ENCODE peak calls at places on chromosomes 6 and 20, in eight cellular contexts. H is A673; E is effector memory CD4-positive, alpha-beta T cell; V is adrenal gland; U is H1; W is RWPE1; P is breast epithelium; Z is lower lobe of right lung. T is an unnamed sample.

GRCh38 chr6:89243331-89243629 is 26.1 kb upstream of the GABRR1 start:
- DNase-seq in H (peak), E (no peak), V (no peak), U (no peak), W (no peak), P (no peak), Z (no peak), T (no peak)

GRCh38 chr20:35003211-35004031 is 47.8 kb downstream of the MYH7B start:
- DNase-seq in H (no peak), E (no peak), V (no peak), U (no peak), W (no peak), P (no peak), Z (peak), T (no peak)

GRCh38 chr6:138486249-138487121 is 12.8 kb downstream of the NHSL1 start:
- DNase-seq in H (no peak), E (no peak), V (no peak), U (no peak), W (no peak), P (no peak), Z (no peak), T (no peak)

GRCh38 chr20:50731930-50732690 is 730 bp downstream of the PARD6B start:
- DNase-seq in H (peak), E (no peak), V (peak), U (no peak), W (peak), P (peak), Z (no peak), T (no peak)

GRCh38 chr20:45798935-45799642 is 7.3 kb downstream of the DNTTIP1 start:
- DNase-seq in H (peak), E (peak), V (peak), U (peak), W (peak), P (no peak), Z (peak), T (peak)

GRCh38 chr6:38180586-38180985 is 361.1 kb downstream of the ZFAND3 start:
- DNase-seq in H (no peak), E (no peak), V (peak), U (no peak), W (no peak), P (no peak), Z (no peak), T (no peak)

GRCh38 chr20:59403261-59403961 is 103.0 kb downstream of the EDN3 start:
- DNase-seq in H (peak), E (peak), V (peak), U (peak), W (peak), P (peak), Z (peak), T (no peak)

GRCh38 chr6:140285471-140285870 is 911.0 kb upstream of the CITED2 start:
- DNase-seq in H (peak), E (no peak), V (no peak), U (no peak), W (no peak), P (no peak), Z (no peak), T (no peak)

GRCh38 chr20:56447227-56447626 is 21.2 kb upstream of the RTF2 start:
- DNase-seq in H (no peak), E (no peak), V (no peak), U (no peak), W (no peak), P (no peak), Z (no peak), T (no peak)

GRCh38 chr20:63254536-63255384 is 497 bp upstream of the NKAIN4 start:
- DNase-seq in H (no peak), E (no peak), V (no peak), U (no peak), W (no peak), P (no peak), Z (no peak), T (no peak)

GRCh38 chr20:34624628-34625027 is 52.3 kb downstream of the PIGU start:
- DNase-seq in H (no peak), E (no peak), V (no peak), U (no peak), W (no peak), P (peak), Z (no peak), T (no peak)

GRCh38 chr6:46419576-46420002 is 71.7 kb downstream of the RCAN2 start:
- DNase-seq in H (peak), E (no peak), V (peak), U (no peak), W (peak), P (peak), Z (no peak), T (peak)

GRCh38 chr20:20480689-20481088 is 112.8 kb downstream of the INSM1 start:
- DNase-seq in H (peak), E (no peak), V (no peak), U (no peak), W (peak), P (no peak), Z (no peak), T (no peak)

GRCh38 chr6:37320649-37321048 is 33.1 kb upstream of the RNF8 start:
- DNase-seq in H (no peak), E (no peak), V (no peak), U (no peak), W (no peak), P (no peak), Z (no peak), T (no peak)

GRCh38 chr6:143545976-143546547 is 34.5 kb upstream of the FUCA2 start:
- DNase-seq in H (no peak), E (no peak), V (no peak), U (no peak), W (no peak), P (no peak), Z (no peak), T (no peak)

GRCh38 chr6:98777762-98778161 is 56.6 kb upstream of the POU3F2 start:
- DNase-seq in H (no peak), E (no peak), V (no peak), U (no peak), W (no peak), P (no peak), Z (no peak), T (no peak)

GRCh38 chr6:119985952-119986736 is 636.6 kb upstream of the MAN1A1 start:
- DNase-seq in H (no peak), E (no peak), V (no peak), U (no peak), W (peak), P (no peak), Z (no peak), T (no peak)

GRCh38 chr20:17969884-17970409 is 1.1 kb downstream of the MGME1 start:
- DNase-seq in H (no peak), E (no peak), V (no peak), U (no peak), W (peak), P (peak), Z (peak), T (no peak)

GRCh38 chr6:108115598-108116058 is 41.1 kb upstream of the OSTM1 start:
- DNase-seq in H (peak), E (no peak), V (no peak), U (no peak), W (no peak), P (no peak), Z (peak), T (no peak)

GRCh38 chr6:147065786-147066185 is 138.4 kb upstream of the STXBP5 start:
- DNase-seq in H (no peak), E (no peak), V (no peak), U (no peak), W (no peak), P (peak), Z (no peak), T (no peak)

GRCh38 chr6:18185624-18186023 is 30.4 kb downstream of the KDM1B start:
- DNase-seq in H (no peak), E (no peak), V (no peak), U (no peak), W (no peak), P (no peak), Z (no peak), T (no peak)

GRCh38 chr6:167214216-167214615 is 56.4 kb upstream of the GPR31 start:
- DNase-seq in H (no peak), E (no peak), V (no peak), U (no peak), W (no peak), P (no peak), Z (no peak), T (no peak)

GRCh38 chr20:4787069-4787468 is 65.4 kb downstream of the PRND start:
- DNase-seq in H (no peak), E (no peak), V (no peak), U (no peak), W (no peak), P (no peak), Z (no peak), T (no peak)

GRCh38 chr6:108675226-108676160 is 114.8 kb downstream of the FOXO3 start:
- DNase-seq in H (peak), E (no peak), V (no peak), U (no peak), W (no peak), P (no peak), Z (no peak), T (no peak)

GRCh38 chr6:13614126-13614925 is 809 bp upstream of the NOL7 start:
- DNase-seq in H (peak), E (no peak), V (no peak), U (no peak), W (peak), P (no peak), Z (peak), T (no peak)

GRCh38 chr20:37897008-37897548 is 5.8 kb upstream of the VSTM2L start:
- DNase-seq in H (peak), E (no peak), V (no peak), U (no peak), W (no peak), P (no peak), Z (no peak), T (no peak)

GRCh38 chr6:903746-904145 is 210.8 kb upstream of the EXOC2 start:
- DNase-seq in H (no peak), E (no peak), V (no peak), U (no peak), W (peak), P (no peak), Z (no peak), T (no peak)

GRCh38 chr6:84639396-84639795 is 125.0 kb downstream of the TBX18 start:
- DNase-seq in H (no peak), E (no peak), V (no peak), U (no peak), W (peak), P (no peak), Z (no peak), T (no peak)

GRCh38 chr20:63435552-63435951 is 36.9 kb downstream of the KCNQ2 start:
- DNase-seq in H (no peak), E (no peak), V (no peak), U (no peak), W (no peak), P (no peak), Z (no peak), T (no peak)

GRCh38 chr6:125791151-125791819 is 525 bp downstream of the NCOA7 start:
- DNase-seq in H (peak), E (peak), V (peak), U (no peak), W (peak), P (peak), Z (peak), T (no peak)

GRCh38 chr6:107173779-107174178 is 58.5 kb upstream of the BEND3 start:
- DNase-seq in H (no peak), E (no peak), V (no peak), U (no peak), W (no peak), P (no peak), Z (no peak), T (no peak)

GRCh38 chr20:18057106-18057993 is at the start of gene OVOL2:
- DNase-seq in H (no peak), E (no peak), V (no peak), U (no peak), W (peak), P (peak), Z (peak), T (no peak)

GRCh38 chr20:53900380-53900999 is 169.9 kb downstream of the BCAS1 start:
- DNase-seq in H (peak), E (no peak), V (no peak), U (no peak), W (peak), P (no peak), Z (no peak), T (no peak)

GRCh38 chr6:127938701-127939100 is 37.8 kb upstream of the THEMIS start:
- DNase-seq in H (peak), E (no peak), V (no peak), U (no peak), W (no peak), P (no peak), Z (no peak), T (no peak)

GRCh38 chr6:166097914-166098522 is 69.6 kb downstream of the TBXT start:
- DNase-seq in H (peak), E (no peak), V (peak), U (peak), W (peak), P (no peak), Z (peak), T (peak)

GRCh38 chr6:150143521-150144293 is 863 bp downstream of the PPP1R14C start:
- DNase-seq in H (peak), E (no peak), V (no peak), U (no peak), W (no peak), P (no peak), Z (peak), T (no peak)

GRCh38 chr6:1007159-1007558 is 304.7 kb upstream of the FOXQ1 start:
- DNase-seq in H (no peak), E (no peak), V (no peak), U (no peak), W (no peak), P (no peak), Z (no peak), T (no peak)

GRCh38 chr20:55513966-55514365 is 491.4 kb downstream of the CBLN4 start:
- DNase-seq in H (no peak), E (no peak), V (no peak), U (no peak), W (no peak), P (no peak), Z (no peak), T (no peak)

DNA sequence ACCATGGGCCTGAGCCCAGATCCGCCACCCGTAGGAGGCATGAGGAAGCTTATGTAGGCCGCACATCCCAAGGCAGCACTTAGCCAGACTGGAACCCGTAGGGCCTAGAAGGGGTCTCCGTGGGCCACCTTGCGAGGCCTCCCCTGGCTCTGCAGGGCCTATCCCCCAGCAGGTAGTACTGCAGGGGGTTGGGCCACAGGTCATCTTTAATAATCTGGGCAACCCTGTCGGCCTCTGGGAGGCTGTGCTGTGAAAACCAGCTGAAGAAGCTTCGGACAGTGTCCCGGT is 18.5 kb downstream of the PLAGL2 start:
- DNase-seq in H (no peak), E (no peak), V (no peak), U (no peak), W (no peak), P (no peak), Z (no peak), T (no peak)
- H3K27ac ChIP-seq in H (peak), E (peak), V (no peak), U (no peak), W (no peak), P (peak), Z (peak), T (peak)

DNA sequence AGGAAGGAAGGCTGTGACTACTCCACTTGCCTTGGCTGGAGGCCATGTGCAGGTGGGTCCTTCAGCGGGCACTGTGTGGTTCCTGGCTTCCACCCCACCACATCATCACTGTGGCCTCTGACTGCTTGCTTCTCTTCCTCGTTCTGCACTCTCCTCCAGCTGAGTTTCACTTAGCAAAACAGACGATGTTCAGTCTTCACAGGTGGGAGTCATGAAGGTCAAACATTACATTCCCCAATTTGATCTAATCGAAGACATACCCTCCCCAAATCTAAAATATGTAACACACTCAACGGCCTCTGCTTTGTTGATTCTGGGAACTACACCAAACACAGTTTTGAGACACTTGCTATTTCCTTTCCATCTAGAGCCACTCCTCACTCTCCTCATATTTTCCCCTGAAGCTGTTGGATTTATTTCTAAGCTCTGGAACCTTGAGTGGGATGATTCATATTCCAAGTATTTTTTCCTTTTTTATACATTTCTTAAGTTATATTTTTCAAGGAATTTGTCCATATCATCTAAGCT is 132.5 kb upstream of the FOXA2 start:
- DNase-seq in H (no peak), E (no peak), V (no peak), U (no peak), W (no peak), P (peak), Z (peak), T (no peak)
- H3K27ac ChIP-seq in H (no peak), E (no peak), V (peak), U (no peak), W (no peak), P (no peak), Z (peak), T (no peak)

DNA sequence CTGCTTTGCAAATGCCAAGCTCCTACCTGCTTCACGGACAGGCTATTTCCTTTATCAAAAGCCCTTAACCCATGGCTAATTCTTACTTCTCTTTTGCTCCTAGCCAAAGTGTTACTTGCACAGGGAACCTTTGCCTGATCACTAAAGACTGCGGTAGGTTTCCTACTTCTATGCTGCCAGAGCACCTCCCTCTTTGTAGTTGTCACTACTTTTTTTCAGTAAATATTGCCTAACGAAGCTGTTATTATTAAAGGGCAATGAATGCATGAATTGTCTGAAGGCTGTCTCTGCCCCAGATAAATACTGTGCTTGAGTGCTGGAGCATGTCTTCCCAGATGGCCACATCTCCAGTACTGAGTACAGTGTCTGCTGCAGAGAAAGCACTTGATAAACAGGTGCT is 73.4 kb upstream of the TRAF3IP2 start:
- DNase-seq in H (no peak), E (no peak), V (no peak), U (no peak), W (no peak), P (no peak), Z (no peak), T (no peak)
- H3K27ac ChIP-seq in H (no peak), E (no peak), V (no peak), U (no peak), W (no peak), P (no peak), Z (no peak), T (no peak)

GRCh38 chr6:158854214-158855101 is 35.3 kb upstream of the EZR start:
- DNase-seq in H (peak), E (peak), V (no peak), U (no peak), W (no peak), P (no peak), Z (no peak), T (no peak)
- H3K27ac ChIP-seq in H (peak), E (peak), V (no peak), U (peak), W (peak), P (no peak), Z (peak), T (no peak)

GRCh38 chr6:136764522-136764993 is 27.7 kb downstream of the MAP3K5 start:
- DNase-seq in H (no peak), E (no peak), V (no peak), U (no peak), W (no peak), P (no peak), Z (no peak), T (no peak)
- H3K27ac ChIP-seq in H (no peak), E (peak), V (no peak), U (no peak), W (no peak), P (no peak), Z (no peak), T (no peak)

T was measured in uterus.